ENCODE peak calls at places on chromosomes 3 and 15, in eight cellular contexts. One of them, this sample, is unnamed.

GRCh38 chr3:38545983-38546382 is 49.8 kb downstream of the EXOG start:
- DNase-seq in fibroblast of lung: no peak
- DNase-seq in neural progenitor cell: no peak
- DNase-seq in mammary epithelial cell: no peak
- DNase-seq in colonic mucosa: no peak
- DNase-seq in K562: no peak
- DNase-seq in NT2/D1: no peak
- DNase-seq in GM23248: no peak
- DNase-seq in this sample: no peak

GRCh38 chr3:177345049-177345972 is 148.0 kb upstream of the TBL1XR1 start:
- DNase-seq in GM23248: peak; percentile 97
- DNase-seq in mammary epithelial cell: peak; percentile 92
- DNase-seq in K562: peak; percentile 88
- DNase-seq in colonic mucosa: peak; percentile 91
- DNase-seq in neural progenitor cell: no peak
- DNase-seq in fibroblast of lung: peak; percentile 98
- DNase-seq in NT2/D1: no peak
- DNase-seq in this sample: no peak

GRCh38 chr15:63371297-63371918 is 10.2 kb downstream of the CA12 start:
- DNase-seq in NT2/D1: no peak
- DNase-seq in colonic mucosa: no peak
- DNase-seq in GM23248: peak; percentile 98
- DNase-seq in K562: no peak
- DNase-seq in neural progenitor cell: no peak
- DNase-seq in mammary epithelial cell: peak; percentile 85
- DNase-seq in fibroblast of lung: peak; percentile 58
- DNase-seq in this sample: no peak

GRCh38 chr15:65812467-65812866 is 20.4 kb upstream of the DENND4A start:
- DNase-seq in mammary epithelial cell: no peak
- DNase-seq in K562: no peak
- DNase-seq in neural progenitor cell: no peak
- DNase-seq in NT2/D1: no peak
- DNase-seq in fibroblast of lung: no peak
- DNase-seq in colonic mucosa: no peak
- DNase-seq in GM23248: no peak
- DNase-seq in this sample: no peak

GRCh38 chr3:116155830-116156229 is 289.5 kb downstream of the LSAMP start:
- DNase-seq in K562: no peak
- DNase-seq in mammary epithelial cell: no peak
- DNase-seq in neural progenitor cell: peak; percentile 4
- DNase-seq in fibroblast of lung: no peak
- DNase-seq in NT2/D1: no peak
- DNase-seq in colonic mucosa: no peak
- DNase-seq in GM23248: no peak
- DNase-seq in this sample: no peak

GRCh38 chr3:159185443-159186050 is 383.7 kb downstream of the MFSD1 start:
- DNase-seq in neural progenitor cell: no peak
- DNase-seq in GM23248: peak; percentile 31
- DNase-seq in K562: no peak
- DNase-seq in NT2/D1: no peak
- DNase-seq in mammary epithelial cell: no peak
- DNase-seq in colonic mucosa: no peak
- DNase-seq in fibroblast of lung: no peak
- DNase-seq in this sample: peak; percentile 61

GRCh38 chr3:134320749-134321148 is 53.5 kb downstream of the AMOTL2 start:
- DNase-seq in neural progenitor cell: no peak
- DNase-seq in mammary epithelial cell: peak; percentile 81
- DNase-seq in K562: no peak
- DNase-seq in GM23248: peak; percentile 74
- DNase-seq in NT2/D1: no peak
- DNase-seq in colonic mucosa: peak; percentile 2
- DNase-seq in fibroblast of lung: peak; percentile 78
- DNase-seq in this sample: no peak

GRCh38 chr15:62849316-62850129 is 193.0 kb upstream of the TPM1 start:
- DNase-seq in fibroblast of lung: peak; percentile 73
- DNase-seq in neural progenitor cell: no peak
- DNase-seq in mammary epithelial cell: no peak
- DNase-seq in K562: no peak
- DNase-seq in colonic mucosa: no peak
- DNase-seq in GM23248: no peak
- DNase-seq in NT2/D1: peak; percentile 75
- DNase-seq in this sample: no peak

GRCh38 chr3:158659454-158660237 is 12.8 kb downstream of the LXN start:
- DNase-seq in K562: peak; percentile 58
- DNase-seq in GM23248: peak; percentile 91
- DNase-seq in colonic mucosa: peak; percentile 67
- DNase-seq in neural progenitor cell: peak; percentile 66
- DNase-seq in mammary epithelial cell: peak; percentile 51
- DNase-seq in NT2/D1: no peak
- DNase-seq in fibroblast of lung: peak; percentile 77
- DNase-seq in this sample: peak; percentile 80

GRCh38 chr3:119639494-119640350 is 20.7 kb downstream of the POPDC2 start:
- DNase-seq in neural progenitor cell: no peak
- DNase-seq in K562: no peak
- DNase-seq in NT2/D1: no peak
- DNase-seq in GM23248: peak; percentile 36
- DNase-seq in colonic mucosa: no peak
- DNase-seq in fibroblast of lung: no peak
- DNase-seq in mammary epithelial cell: peak; percentile 23
- DNase-seq in this sample: no peak

GRCh38 chr15:32928876-32929275 is 211.1 kb downstream of the GREM1 start:
- DNase-seq in GM23248: no peak
- DNase-seq in K562: no peak
- DNase-seq in neural progenitor cell: no peak
- DNase-seq in mammary epithelial cell: no peak
- DNase-seq in NT2/D1: no peak
- DNase-seq in fibroblast of lung: no peak
- DNase-seq in colonic mucosa: no peak
- DNase-seq in this sample: no peak

GRCh38 chr15:52023169-52023922 is 4.3 kb downstream of the MAPK6 start:
- DNase-seq in NT2/D1: no peak
- DNase-seq in K562: no peak
- DNase-seq in fibroblast of lung: no peak
- DNase-seq in GM23248: peak; percentile 39
- DNase-seq in colonic mucosa: no peak
- DNase-seq in neural progenitor cell: no peak
- DNase-seq in mammary epithelial cell: no peak
- DNase-seq in this sample: no peak

GRCh38 chr15:89904519-89904918 is 8.2 kb downstream of the ARPIN start:
- DNase-seq in mammary epithelial cell: no peak
- DNase-seq in GM23248: no peak
- DNase-seq in K562: no peak
- DNase-seq in neural progenitor cell: no peak
- DNase-seq in NT2/D1: no peak
- DNase-seq in colonic mucosa: no peak
- DNase-seq in fibroblast of lung: no peak
- DNase-seq in this sample: no peak

GRCh38 chr3:16140116-16140893 is 34.2 kb upstream of the GALNT15 start:
- DNase-seq in NT2/D1: no peak
- DNase-seq in mammary epithelial cell: peak; percentile 62
- DNase-seq in neural progenitor cell: no peak
- DNase-seq in GM23248: peak; percentile 76
- DNase-seq in K562: no peak
- DNase-seq in fibroblast of lung: peak; percentile 97
- DNase-seq in colonic mucosa: no peak
- DNase-seq in this sample: no peak

GRCh38 chr3:80099559-80099958 is 331.8 kb upstream of the ROBO1 start:
- DNase-seq in K562: no peak
- DNase-seq in mammary epithelial cell: no peak
- DNase-seq in NT2/D1: no peak
- DNase-seq in GM23248: no peak
- DNase-seq in colonic mucosa: no peak
- DNase-seq in neural progenitor cell: no peak
- DNase-seq in fibroblast of lung: no peak
- DNase-seq in this sample: no peak

GRCh38 chr3:187507905-187508304 is 139.7 kb downstream of the RTP4 start:
- DNase-seq in mammary epithelial cell: no peak
- DNase-seq in NT2/D1: no peak
- DNase-seq in colonic mucosa: no peak
- DNase-seq in K562: no peak
- DNase-seq in fibroblast of lung: no peak
- DNase-seq in neural progenitor cell: no peak
- DNase-seq in GM23248: no peak
- DNase-seq in this sample: no peak

GRCh38 chr3:120471643-120472042 is 20.9 kb upstream of the FSTL1 start:
- DNase-seq in K562: no peak
- DNase-seq in GM23248: peak; percentile 74
- DNase-seq in NT2/D1: no peak
- DNase-seq in neural progenitor cell: no peak
- DNase-seq in fibroblast of lung: peak; percentile 86
- DNase-seq in colonic mucosa: no peak
- DNase-seq in mammary epithelial cell: no peak
- DNase-seq in this sample: no peak

GRCh38 chr3:150393745-150394144 is 14.4 kb upstream of the TSC22D2 start:
- DNase-seq in GM23248: no peak
- DNase-seq in fibroblast of lung: no peak
- DNase-seq in neural progenitor cell: no peak
- DNase-seq in K562: no peak
- DNase-seq in mammary epithelial cell: no peak
- DNase-seq in colonic mucosa: no peak
- DNase-seq in NT2/D1: no peak
- DNase-seq in this sample: no peak

GRCh38 chr3:59101091-59101738 is 51.4 kb upstream of the CFAP20DC start:
- DNase-seq in NT2/D1: no peak
- DNase-seq in neural progenitor cell: no peak
- DNase-seq in mammary epithelial cell: peak; percentile 92
- DNase-seq in colonic mucosa: no peak
- DNase-seq in K562: no peak
- DNase-seq in GM23248: peak; percentile 83
- DNase-seq in fibroblast of lung: peak; percentile 64
- DNase-seq in this sample: no peak

GRCh38 chr3:42228796-42229195 is 37.2 kb downstream of the CCK start:
- DNase-seq in GM23248: peak; percentile 13
- DNase-seq in fibroblast of lung: no peak
- DNase-seq in K562: no peak
- DNase-seq in neural progenitor cell: no peak
- DNase-seq in NT2/D1: no peak
- DNase-seq in colonic mucosa: no peak
- DNase-seq in mammary epithelial cell: peak; percentile 23
- DNase-seq in this sample: peak; percentile 49

GRCh38 chr3:113212155-113212844 is 943 bp downstream of the BOC start:
- DNase-seq in GM23248: peak; percentile 69
- DNase-seq in K562: no peak
- DNase-seq in mammary epithelial cell: peak; percentile 47
- DNase-seq in neural progenitor cell: peak; percentile 46
- DNase-seq in colonic mucosa: no peak
- DNase-seq in NT2/D1: no peak
- DNase-seq in fibroblast of lung: peak; percentile 40
- DNase-seq in this sample: no peak

GRCh38 chr3:117252208-117252607 is 542.6 kb downstream of the TUSC7 start:
- DNase-seq in GM23248: peak; percentile 52
- DNase-seq in colonic mucosa: no peak
- DNase-seq in K562: no peak
- DNase-seq in fibroblast of lung: peak; percentile 29
- DNase-seq in NT2/D1: no peak
- DNase-seq in neural progenitor cell: no peak
- DNase-seq in mammary epithelial cell: no peak
- DNase-seq in this sample: no peak

GRCh38 chr3:11434697-11435096 is 162.5 kb downstream of the ATG7 start:
- DNase-seq in NT2/D1: no peak
- DNase-seq in GM23248: peak; percentile 4
- DNase-seq in colonic mucosa: no peak
- DNase-seq in K562: no peak
- DNase-seq in neural progenitor cell: no peak
- DNase-seq in mammary epithelial cell: no peak
- DNase-seq in fibroblast of lung: no peak
- DNase-seq in this sample: no peak

GRCh38 chr15:100570282-100570681 is 31.7 kb downstream of the LINS1 start:
- DNase-seq in K562: peak; percentile 66
- DNase-seq in mammary epithelial cell: no peak
- DNase-seq in colonic mucosa: no peak
- DNase-seq in fibroblast of lung: no peak
- DNase-seq in NT2/D1: no peak
- DNase-seq in GM23248: peak; percentile 28
- DNase-seq in neural progenitor cell: no peak
- DNase-seq in this sample: no peak

DNA sequence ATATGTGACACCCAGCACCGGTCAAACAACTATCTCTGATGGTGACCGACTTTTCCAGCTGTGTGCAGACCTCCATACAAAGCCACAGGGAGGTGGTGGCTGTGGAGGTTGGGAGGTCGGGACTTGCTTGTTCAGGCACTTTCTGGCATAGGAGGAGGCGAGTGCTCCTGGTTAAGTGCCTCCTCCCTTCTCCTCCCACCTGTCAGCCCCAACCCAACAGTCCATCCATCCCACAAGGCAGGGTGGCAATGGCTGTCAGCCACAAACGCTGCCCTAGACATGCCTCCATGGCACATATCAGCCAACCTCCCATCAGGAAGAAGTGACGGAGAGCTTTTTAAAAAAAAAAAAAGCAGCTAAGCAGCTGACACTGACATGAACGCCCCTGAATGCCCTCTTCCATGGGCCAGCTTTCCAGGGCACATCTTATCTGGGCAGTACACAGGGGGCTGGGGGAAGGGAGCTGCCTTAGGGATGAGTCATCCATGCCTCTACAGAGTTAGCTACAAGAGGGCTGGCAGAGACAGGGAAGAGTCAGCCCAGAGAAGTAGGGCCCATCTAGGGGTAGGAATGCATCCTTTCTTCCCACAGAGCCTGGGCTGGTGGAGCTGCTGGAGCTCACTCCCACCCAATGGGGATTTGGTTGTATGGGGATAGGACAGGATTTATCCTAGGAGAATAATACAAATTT is 41.2 kb downstream of the CCDC12 start:
- DNase-seq in colonic mucosa: no peak
- DNase-seq in mammary epithelial cell: peak; percentile 87
- DNase-seq in K562: peak; percentile 88
- DNase-seq in neural progenitor cell: peak; percentile 59
- DNase-seq in NT2/D1: peak; percentile 95
- DNase-seq in GM23248: peak; percentile 98
- DNase-seq in fibroblast of lung: peak; percentile 98
- DNase-seq in this sample: no peak
- H3K9ac ChIP-seq in colonic mucosa: no peak overlapping the region
- H3K9ac ChIP-seq in mammary epithelial cell: peak overlapping the region; percentile 23
- H3K9ac ChIP-seq in K562: peak overlapping the region; percentile 9
- H3K9ac ChIP-seq in neural progenitor cell: no peak overlapping the region
- H3K9ac ChIP-seq in NT2/D1: no peak overlapping the region
- H3K9ac ChIP-seq in GM23248: peak overlapping the region; percentile 75
- H3K9ac ChIP-seq in fibroblast of lung: no peak overlapping the region
- H3K9ac ChIP-seq in this sample: peak overlapping the region; percentile 67

GRCh38 chr15:60010467-60011257 is 6.6 kb downstream of the FOXB1 start:
- DNase-seq in neural progenitor cell: peak; percentile 50
- DNase-seq in fibroblast of lung: no peak
- DNase-seq in NT2/D1: no peak
- DNase-seq in colonic mucosa: no peak
- DNase-seq in K562: no peak
- DNase-seq in mammary epithelial cell: no peak
- DNase-seq in GM23248: no peak
- DNase-seq in this sample: no peak
- H3K9ac ChIP-seq in neural progenitor cell: no peak overlapping the region
- H3K9ac ChIP-seq in fibroblast of lung: no peak overlapping the region
- H3K9ac ChIP-seq in NT2/D1: no peak overlapping the region
- H3K9ac ChIP-seq in colonic mucosa: no peak overlapping the region
- H3K9ac ChIP-seq in K562: no peak overlapping the region
- H3K9ac ChIP-seq in mammary epithelial cell: no peak overlapping the region
- H3K9ac ChIP-seq in GM23248: no peak overlapping the region
- H3K9ac ChIP-seq in this sample: no peak overlapping the region

GRCh38 chr3:31960793-31961431 is 20.1 kb downstream of the OSBPL10 start:
- DNase-seq in fibroblast of lung: peak; percentile 89
- DNase-seq in colonic mucosa: no peak
- DNase-seq in K562: no peak
- DNase-seq in mammary epithelial cell: peak; percentile 69
- DNase-seq in neural progenitor cell: no peak
- DNase-seq in GM23248: peak; percentile 63
- DNase-seq in NT2/D1: no peak
- DNase-seq in this sample: peak; percentile 68
- H3K9ac ChIP-seq in fibroblast of lung: no peak overlapping the region
- H3K9ac ChIP-seq in colonic mucosa: no peak overlapping the region
- H3K9ac ChIP-seq in K562: no peak overlapping the region
- H3K9ac ChIP-seq in mammary epithelial cell: peak overlapping the region; percentile 22
- H3K9ac ChIP-seq in neural progenitor cell: no peak overlapping the region
- H3K9ac ChIP-seq in GM23248: no peak overlapping the region
- H3K9ac ChIP-seq in NT2/D1: no peak overlapping the region
- H3K9ac ChIP-seq in this sample: peak overlapping the region; percentile 56

GRCh38 chr3:53253707-53254106 is 2.1 kb downstream of the TKT start:
- DNase-seq in K562: no peak
- DNase-seq in GM23248: peak; percentile 28
- DNase-seq in neural progenitor cell: no peak
- DNase-seq in NT2/D1: no peak
- DNase-seq in colonic mucosa: no peak
- DNase-seq in fibroblast of lung: peak; percentile 17
- DNase-seq in mammary epithelial cell: no peak
- DNase-seq in this sample: no peak
- H3K9ac ChIP-seq in K562: peak overlapping the region; percentile 97
- H3K9ac ChIP-seq in GM23248: peak overlapping the region; percentile 87
- H3K9ac ChIP-seq in neural progenitor cell: no peak overlapping the region
- H3K9ac ChIP-seq in NT2/D1: peak overlapping the region; percentile 99
- H3K9ac ChIP-seq in colonic mucosa: no peak overlapping the region
- H3K9ac ChIP-seq in fibroblast of lung: no peak overlapping the region
- H3K9ac ChIP-seq in mammary epithelial cell: no peak overlapping the region
- H3K9ac ChIP-seq in this sample: peak overlapping the region; percentile 100